ENCODE peak calls at places on chromosomes 7 and 10, in five cellular contexts. G is fibroblast of lung; C is anterior cingulate cortex; A is stimulated activated CD8-positive, alpha-beta memory T cell treated with anti-CD3 and anti-CD28 coated beads, Interleukin-2, amount 100 ng/mL, for 1 hour; X is substantia nigra. N is an unnamed sample.

GRCh38 chr10:112535432-112536038 is 88.5 kb downstream of the VTI1A start:
- DNase-seq in A (no peak), C (no peak), G (no peak), X (no peak), N (no peak)

GRCh38 chr7:128207609-128208008 is 33.5 kb upstream of the LEP start:
- DNase-seq in C (no peak), G (no peak), X (no peak), A (no peak), N (no peak)

GRCh38 chr10:113957013-113957412 is 86.7 kb upstream of the ADRB1 start:
- DNase-seq in G (peak; percentile 87), A (no peak), X (no peak), C (no peak), N (peak; percentile 67)

GRCh38 chr10:119246862-119247549 is 39.6 kb downstream of the GRK5 start:
- DNase-seq in X (no peak), C (no peak), A (no peak), G (peak; percentile 95), N (peak; percentile 85)

GRCh38 chr10:96495544-96495943 is 18.2 kb downstream of the TLL2 start:
- DNase-seq in C (no peak), X (no peak), A (no peak), G (no peak), N (no peak)

GRCh38 chr7:76310102-76310957 is 7.9 kb downstream of the HSPB1 start:
- DNase-seq in C (peak; percentile 16), A (no peak), G (no peak), X (peak; percentile 78), N (no peak)

GRCh38 chr7:38185395-38185920 is 7.4 kb downstream of the STARD3NL start:
- DNase-seq in G (no peak), A (no peak), C (no peak), X (no peak), N (no peak)

GRCh38 chr10:96017227-96017687 is 26.1 kb upstream of the CCNJ start:
- DNase-seq in A (no peak), G (peak; percentile 34), C (no peak), X (no peak), N (peak; percentile 34)

GRCh38 chr7:158282461-158283001 is 305.1 kb downstream of the PTPRN2 start:
- DNase-seq in A (no peak), C (no peak), X (no peak), G (no peak), N (no peak)

GRCh38 chr10:71797533-71798307 is 24.4 kb upstream of the VSIR start:
- DNase-seq in G (no peak), A (no peak), C (no peak), X (no peak), N (no peak)

GRCh38 chr10:46028584-46029570 is 1.5 kb downstream of the NCOA4 start:
- DNase-seq in C (no peak), G (peak; percentile 76), X (no peak), A (no peak), N (peak; percentile 80)

GRCh38 chr7:40232242-40232929 is 97.6 kb downstream of the SUGCT start:
- DNase-seq in X (peak; percentile 1), A (no peak), G (peak; percentile 71), C (no peak), N (peak; percentile 82)

GRCh38 chr7:12212051-12212485 is 974 bp downstream of the TMEM106B start:
- DNase-seq in G (peak; percentile 10), X (peak; percentile 2), C (no peak), A (no peak), N (peak; percentile 28)

GRCh38 chr7:107327986-107328569 is 141.8 kb upstream of the GPR22 start:
- DNase-seq in C (no peak), G (peak; percentile 50), X (no peak), A (no peak), N (peak; percentile 35)

GRCh38 chr10:11035318-11035920 is 17.7 kb downstream of the CELF2 start:
- DNase-seq in G (peak; percentile 82), A (no peak), C (no peak), X (no peak), N (peak; percentile 79)

GRCh38 chr10:30918651-30919050 is 113.0 kb downstream of the ZNF438 start:
- DNase-seq in X (no peak), G (no peak), C (no peak), A (no peak), N (no peak)

GRCh38 chr10:131645756-131646155 is 255.1 kb upstream of the PPP2R2D start:
- DNase-seq in A (no peak), G (no peak), C (no peak), X (no peak), N (no peak)

GRCh38 chr10:43203491-43204393 is 63.1 kb downstream of the RASGEF1A start:
- DNase-seq in X (no peak), G (no peak), C (no peak), A (no peak), N (no peak)

GRCh38 chr10:82982110-82982608 is 1107.2 kb downstream of the NRG3 start:
- DNase-seq in C (no peak), G (peak; percentile 98), A (no peak), X (no peak), N (peak; percentile 93)

GRCh38 chr7:50477640-50478039 is 27.5 kb upstream of the FIGNL1 start:
- DNase-seq in X (no peak), C (no peak), A (no peak), G (no peak), N (peak; percentile 31)

GRCh38 chr7:102927303-102927933 is 14.6 kb downstream of the LRRC17 start:
- DNase-seq in C (no peak), G (peak; percentile 81), A (no peak), X (no peak), N (no peak)

GRCh38 chr7:52940511-52940910 is 94.9 kb upstream of the POM121L12 start:
- DNase-seq in A (no peak), G (peak; percentile 37), X (no peak), C (no peak), N (peak; percentile 4)

GRCh38 chr7:128739048-128739962 is at the start of gene CALU:
- DNase-seq in C (peak; percentile 96), A (peak; percentile 86), X (peak; percentile 98), G (peak; percentile 97), N (peak; percentile 97)

GRCh38 chr10:121975295-121976086 is 474 bp upstream of the NSMCE4A start:
- DNase-seq in C (peak; percentile 22), X (no peak), A (no peak), G (no peak), N (no peak)

GRCh38 chr10:133158756-133159610 is 1.0 kb upstream of the KNDC1 start:
- DNase-seq in C (no peak), G (no peak), X (peak; percentile 43), A (no peak), N (peak; percentile 22)

GRCh38 chr10:17059197-17059688 is 70.4 kb downstream of the CUBN start:
- DNase-seq in G (peak; percentile 96), A (no peak), X (no peak), C (no peak), N (peak; percentile 89)

GRCh38 chr7:27966219-27966780 is 214.3 kb downstream of the JAZF1 start:
- DNase-seq in X (no peak), C (no peak), G (no peak), A (no peak), N (no peak)

GRCh38 chr7:68176974-68177373 is 1180.3 kb downstream of the TYW1 start:
- DNase-seq in C (peak; percentile 6), X (peak; percentile 61), A (no peak), G (peak; percentile 74), N (no peak)

GRCh38 chr7:122219253-122219865 is 75.3 kb upstream of the AASS start:
- DNase-seq in X (no peak), G (no peak), A (no peak), C (no peak), N (peak; percentile 2)